ENCODE peak calls at places on chromosome 21, in ten cellular contexts. W is iPS-NIHi11; V is hippocampal formation; S is GM19239; B is stromal cell of bone marrow; D is fibroblast of the aortic adventitia; M is putamen; Z is GM06990; U is activated CD4-positive, alpha-beta T cell treated with anti-CD3 and anti-CD28 coated beads, Interleukin-2, amount 10 ng/mL, durations not matched to agents 7 days and 5 days; F is RCC 7860. N is an unnamed sample.

GRCh38 chr21:43734131-43734634 is 15.3 kb downstream of the PDXK start:
- DNase-seq in Z (no peak), U (no peak), S (no peak), M (no peak), V (no peak), B (no peak), D (no peak), W (no peak), F (no peak), N (no peak)

GRCh38 chr21:27759091-27759659 is 792.3 kb upstream of the ADAMTS5 start:
- DNase-seq in U (no peak), B (no peak), M (peak), F (no peak), V (no peak), S (no peak), D (no peak), Z (no peak), W (peak), N (no peak)

GRCh38 chr21:38766987-38767722 is 38.6 kb upstream of the ETS2 start:
- DNase-seq in F (no peak), M (no peak), U (peak), V (peak), D (no peak), Z (peak), B (no peak), S (peak), W (no peak), N (peak)

GRCh38 chr21:38794978-38795377 is 10.8 kb upstream of the ETS2 start:
- DNase-seq in B (no peak), V (no peak), D (no peak), M (no peak), Z (no peak), F (no peak), W (no peak), U (no peak), S (no peak), N (no peak)

GRCh38 chr21:28333455-28334108 is 659.1 kb downstream of the LTN1 start:
- DNase-seq in W (no peak), M (peak), Z (no peak), U (no peak), F (no peak), D (peak), B (peak), S (no peak), V (no peak), N (no peak)

GRCh38 chr21:45021428-45022347 is 52.7 kb upstream of the ADARB1 start:
- DNase-seq in V (no peak), Z (no peak), B (no peak), M (no peak), S (no peak), U (no peak), D (no peak), W (no peak), F (no peak), N (no peak)

GRCh38 chr21:38240121-38240520 is 16.7 kb upstream of the KCNJ15 start:
- DNase-seq in W (no peak), V (no peak), D (no peak), B (no peak), F (peak), U (no peak), Z (no peak), M (no peak), S (no peak), N (no peak)

GRCh38 chr21:35324372-35325220 is 275.5 kb upstream of the RUNX1 start:
- DNase-seq in M (no peak), V (no peak), U (no peak), D (peak), S (no peak), W (no peak), Z (no peak), B (peak), F (peak), N (no peak)

GRCh38 chr21:44972821-44973220 is 33.0 kb downstream of the SLX9 start:
- DNase-seq in M (no peak), F (peak), Z (no peak), W (no peak), U (no peak), V (no peak), S (no peak), B (no peak), D (no peak), N (no peak)

GRCh38 chr21:33998402-33998801 is 75.0 kb upstream of the MRPS6 start:
- DNase-seq in B (no peak), F (no peak), D (no peak), W (no peak), M (no peak), V (no peak), U (peak), Z (no peak), S (no peak), N (peak)

GRCh38 chr21:45607021-45607921 is 36.3 kb upstream of the PCBP3 start:
- DNase-seq in U (no peak), Z (no peak), D (no peak), W (no peak), M (no peak), F (peak), V (no peak), B (no peak), S (no peak), N (no peak)

GRCh38 chr21:15616864-15617574 is 112.8 kb upstream of the USP25 start:
- DNase-seq in Z (no peak), W (no peak), V (peak), S (no peak), D (peak), U (no peak), M (peak), B (no peak), F (no peak), N (no peak)

GRCh38 chr21:33993286-33994231 is 78.0 kb upstream of the ATP5PO start:
- DNase-seq in U (no peak), Z (no peak), B (no peak), M (peak), S (no peak), W (no peak), V (no peak), F (no peak), D (no peak), N (no peak)

GRCh38 chr21:29656504-29657227 is 283.1 kb downstream of the GRIK1 start:
- DNase-seq in W (no peak), M (no peak), U (peak), S (no peak), V (no peak), Z (no peak), D (peak), B (peak), F (peak), N (no peak)

GRCh38 chr21:28624626-28625025 is 368.1 kb downstream of the LTN1 start:
- DNase-seq in M (no peak), S (no peak), Z (no peak), B (no peak), U (no peak), D (no peak), V (no peak), F (no peak), W (no peak), N (no peak)

GRCh38 chr21:21102874-21103273 is 104.7 kb downstream of the NCAM2 start:
- DNase-seq in M (no peak), S (no peak), U (no peak), B (no peak), D (no peak), W (no peak), F (no peak), Z (no peak), V (peak), N (no peak)

GRCh38 chr21:16085436-16085835 is 355.7 kb downstream of the USP25 start:
- DNase-seq in Z (no peak), B (peak), D (peak), S (no peak), F (no peak), M (peak), V (peak), U (no peak), W (no peak), N (no peak)

GRCh38 chr21:41888749-41889376 is 9.7 kb upstream of the PRDM15 start:
- DNase-seq in F (no peak), Z (no peak), W (no peak), S (no peak), D (no peak), M (no peak), U (no peak), B (no peak), V (no peak), N (no peak)

GRCh38 chr21:35775778-35776515 is 284.4 kb downstream of the SETD4 start:
- DNase-seq in F (no peak), M (no peak), Z (no peak), U (no peak), W (no peak), S (no peak), V (no peak), B (no peak), D (no peak), N (no peak)

GRCh38 chr21:42654179-42654912 is 925 bp downstream of the PDE9A start:
- DNase-seq in Z (no peak), B (no peak), M (no peak), V (no peak), W (peak), D (no peak), U (peak), F (no peak), S (peak), N (peak)

GRCh38 chr21:41817877-41818855 is 51.3 kb upstream of the RIPK4 start:
- DNase-seq in D (no peak), V (no peak), F (no peak), W (no peak), Z (no peak), M (no peak), B (no peak), S (no peak), U (no peak), N (peak)

GRCh38 chr21:18940791-18941190 is 537.2 kb upstream of the TMPRSS15 start:
- DNase-seq in V (no peak), M (no peak), S (no peak), W (no peak), Z (no peak), U (no peak), F (no peak), D (no peak), B (no peak), N (no peak)

GRCh38 chr21:22791986-22792560 is 1793.9 kb downstream of the NCAM2 start:
- DNase-seq in U (peak), S (peak), M (peak), D (peak), Z (no peak), V (peak), B (peak), W (peak), F (no peak), N (peak)

GRCh38 chr21:41585199-41585994 is 77.4 kb upstream of the TMPRSS2 start:
- DNase-seq in S (no peak), U (no peak), Z (no peak), M (no peak), V (no peak), F (no peak), W (no peak), D (no peak), B (no peak), N (no peak)

GRCh38 chr21:31351438-31351837 is 7.4 kb upstream of the TIAM1 start:
- DNase-seq in S (no peak), W (peak), D (peak), V (no peak), U (no peak), M (no peak), Z (no peak), F (no peak), B (no peak), N (no peak)